ENCODE peak calls at places on chromosomes 5 and 9, in eight cellular contexts. One of them, this sample, is unnamed.

GRCh38 chr5:93899026-93899600 is 157.7 kb upstream of the POU5F2 start:
- DNase-seq in cardiac muscle cell: no peak
- DNase-seq in upper lobe of right lung: no peak
- DNase-seq in naive thymus-derived CD4-positive, alpha-beta T cell: no peak
- DNase-seq in brain microvascular endothelial cell: no peak
- DNase-seq in tibial nerve: no peak
- DNase-seq in fibroblast of the aortic adventitia: no peak
- DNase-seq in AG04450: no peak
- DNase-seq in this sample: no peak

GRCh38 chr9:86924206-86924605 is 23.1 kb downstream of the GAS1 start:
- DNase-seq in cardiac muscle cell: no peak
- DNase-seq in upper lobe of right lung: no peak
- DNase-seq in naive thymus-derived CD4-positive, alpha-beta T cell: no peak
- DNase-seq in brain microvascular endothelial cell: no peak
- DNase-seq in tibial nerve: no peak
- DNase-seq in fibroblast of the aortic adventitia: no peak
- DNase-seq in AG04450: no peak
- DNase-seq in this sample: no peak

GRCh38 chr5:131109540-131110255 is 55.4 kb downstream of the HINT1 start:
- DNase-seq in cardiac muscle cell: peak
- DNase-seq in upper lobe of right lung: no peak
- DNase-seq in naive thymus-derived CD4-positive, alpha-beta T cell: peak
- DNase-seq in brain microvascular endothelial cell: peak
- DNase-seq in tibial nerve: peak
- DNase-seq in fibroblast of the aortic adventitia: peak
- DNase-seq in AG04450: no peak
- DNase-seq in this sample: no peak

GRCh38 chr5:160268111-160268510 is 38.8 kb downstream of the FABP6 start:
- DNase-seq in cardiac muscle cell: no peak
- DNase-seq in upper lobe of right lung: peak
- DNase-seq in naive thymus-derived CD4-positive, alpha-beta T cell: no peak
- DNase-seq in brain microvascular endothelial cell: no peak
- DNase-seq in tibial nerve: no peak
- DNase-seq in fibroblast of the aortic adventitia: no peak
- DNase-seq in AG04450: no peak
- DNase-seq in this sample: no peak

GRCh38 chr5:74103131-74104023 is 477.4 kb downstream of the ARHGEF28 start:
- DNase-seq in cardiac muscle cell: no peak
- DNase-seq in upper lobe of right lung: no peak
- DNase-seq in naive thymus-derived CD4-positive, alpha-beta T cell: no peak
- DNase-seq in brain microvascular endothelial cell: no peak
- DNase-seq in tibial nerve: no peak
- DNase-seq in fibroblast of the aortic adventitia: no peak
- DNase-seq in AG04450: no peak
- DNase-seq in this sample: no peak

GRCh38 chr9:109739760-109740159 is 40.2 kb upstream of the PALM2AKAP2 start:
- DNase-seq in cardiac muscle cell: no peak
- DNase-seq in upper lobe of right lung: no peak
- DNase-seq in naive thymus-derived CD4-positive, alpha-beta T cell: no peak
- DNase-seq in brain microvascular endothelial cell: no peak
- DNase-seq in tibial nerve: no peak
- DNase-seq in fibroblast of the aortic adventitia: no peak
- DNase-seq in AG04450: no peak
- DNase-seq in this sample: no peak

GRCh38 chr5:115184780-115185179 is 15.1 kb upstream of the TRIM36 start:
- DNase-seq in cardiac muscle cell: no peak
- DNase-seq in upper lobe of right lung: no peak
- DNase-seq in naive thymus-derived CD4-positive, alpha-beta T cell: no peak
- DNase-seq in brain microvascular endothelial cell: no peak
- DNase-seq in tibial nerve: no peak
- DNase-seq in fibroblast of the aortic adventitia: no peak
- DNase-seq in AG04450: no peak
- DNase-seq in this sample: no peak

GRCh38 chr5:174323878-174324281 is 278.4 kb downstream of the NSG2 start:
- DNase-seq in cardiac muscle cell: peak
- DNase-seq in upper lobe of right lung: no peak
- DNase-seq in naive thymus-derived CD4-positive, alpha-beta T cell: no peak
- DNase-seq in brain microvascular endothelial cell: peak
- DNase-seq in tibial nerve: no peak
- DNase-seq in fibroblast of the aortic adventitia: no peak
- DNase-seq in AG04450: no peak
- DNase-seq in this sample: no peak

GRCh38 chr9:130895481-130896232 is 955 bp downstream of the QRFP start:
- DNase-seq in cardiac muscle cell: no peak
- DNase-seq in upper lobe of right lung: no peak
- DNase-seq in naive thymus-derived CD4-positive, alpha-beta T cell: no peak
- DNase-seq in brain microvascular endothelial cell: peak
- DNase-seq in tibial nerve: no peak
- DNase-seq in fibroblast of the aortic adventitia: no peak
- DNase-seq in AG04450: no peak
- DNase-seq in this sample: no peak

GRCh38 chr5:154516475-154516874 is 38.4 kb upstream of the HAND1 start:
- DNase-seq in cardiac muscle cell: no peak
- DNase-seq in upper lobe of right lung: peak
- DNase-seq in naive thymus-derived CD4-positive, alpha-beta T cell: no peak
- DNase-seq in brain microvascular endothelial cell: no peak
- DNase-seq in tibial nerve: no peak
- DNase-seq in fibroblast of the aortic adventitia: no peak
- DNase-seq in AG04450: no peak
- DNase-seq in this sample: no peak

GRCh38 chr5:53199882-53200281 is 90.3 kb upstream of the MOCS2 start:
- DNase-seq in cardiac muscle cell: no peak
- DNase-seq in upper lobe of right lung: no peak
- DNase-seq in naive thymus-derived CD4-positive, alpha-beta T cell: no peak
- DNase-seq in brain microvascular endothelial cell: no peak
- DNase-seq in tibial nerve: no peak
- DNase-seq in fibroblast of the aortic adventitia: no peak
- DNase-seq in AG04450: no peak
- DNase-seq in this sample: no peak

GRCh38 chr9:120210301-120210700 is 369.7 kb downstream of the CDK5RAP2 start:
- DNase-seq in cardiac muscle cell: no peak
- DNase-seq in upper lobe of right lung: no peak
- DNase-seq in naive thymus-derived CD4-positive, alpha-beta T cell: no peak
- DNase-seq in brain microvascular endothelial cell: no peak
- DNase-seq in tibial nerve: no peak
- DNase-seq in fibroblast of the aortic adventitia: no peak
- DNase-seq in AG04450: no peak
- DNase-seq in this sample: no peak

GRCh38 chr9:81557957-81558791 is 131.2 kb downstream of the TLE1 start:
- DNase-seq in cardiac muscle cell: no peak
- DNase-seq in upper lobe of right lung: no peak
- DNase-seq in naive thymus-derived CD4-positive, alpha-beta T cell: no peak
- DNase-seq in brain microvascular endothelial cell: no peak
- DNase-seq in tibial nerve: peak
- DNase-seq in fibroblast of the aortic adventitia: peak
- DNase-seq in AG04450: peak
- DNase-seq in this sample: no peak

GRCh38 chr5:52769061-52769460 is 18.7 kb upstream of the ITGA1 start:
- DNase-seq in cardiac muscle cell: no peak
- DNase-seq in upper lobe of right lung: no peak
- DNase-seq in naive thymus-derived CD4-positive, alpha-beta T cell: no peak
- DNase-seq in brain microvascular endothelial cell: no peak
- DNase-seq in tibial nerve: no peak
- DNase-seq in fibroblast of the aortic adventitia: no peak
- DNase-seq in AG04450: no peak
- DNase-seq in this sample: no peak

GRCh38 chr9:21015959-21016358 is 15.5 kb downstream of the HACD4 start:
- DNase-seq in cardiac muscle cell: no peak
- DNase-seq in upper lobe of right lung: no peak
- DNase-seq in naive thymus-derived CD4-positive, alpha-beta T cell: no peak
- DNase-seq in brain microvascular endothelial cell: no peak
- DNase-seq in tibial nerve: no peak
- DNase-seq in fibroblast of the aortic adventitia: no peak
- DNase-seq in AG04450: no peak
- DNase-seq in this sample: no peak

GRCh38 chr5:112217847-112218579 is 201.1 kb downstream of the EPB41L4A start:
- DNase-seq in cardiac muscle cell: no peak
- DNase-seq in upper lobe of right lung: no peak
- DNase-seq in naive thymus-derived CD4-positive, alpha-beta T cell: no peak
- DNase-seq in brain microvascular endothelial cell: no peak
- DNase-seq in tibial nerve: no peak
- DNase-seq in fibroblast of the aortic adventitia: no peak
- DNase-seq in AG04450: no peak
- DNase-seq in this sample: no peak

GRCh38 chr5:133785182-133785581 is 172.8 kb upstream of the FSTL4 start:
- DNase-seq in cardiac muscle cell: no peak
- DNase-seq in upper lobe of right lung: no peak
- DNase-seq in naive thymus-derived CD4-positive, alpha-beta T cell: no peak
- DNase-seq in brain microvascular endothelial cell: no peak
- DNase-seq in tibial nerve: no peak
- DNase-seq in fibroblast of the aortic adventitia: no peak
- DNase-seq in AG04450: no peak
- DNase-seq in this sample: no peak

GRCh38 chr5:116778611-116779010 is 204.0 kb upstream of the SEMA6A start:
- DNase-seq in cardiac muscle cell: no peak
- DNase-seq in upper lobe of right lung: no peak
- DNase-seq in naive thymus-derived CD4-positive, alpha-beta T cell: no peak
- DNase-seq in brain microvascular endothelial cell: no peak
- DNase-seq in tibial nerve: no peak
- DNase-seq in fibroblast of the aortic adventitia: no peak
- DNase-seq in AG04450: no peak
- DNase-seq in this sample: no peak

GRCh38 chr5:116773926-116774325 is 199.3 kb upstream of the SEMA6A start:
- DNase-seq in cardiac muscle cell: no peak
- DNase-seq in upper lobe of right lung: no peak
- DNase-seq in naive thymus-derived CD4-positive, alpha-beta T cell: no peak
- DNase-seq in brain microvascular endothelial cell: no peak
- DNase-seq in tibial nerve: no peak
- DNase-seq in fibroblast of the aortic adventitia: no peak
- DNase-seq in AG04450: no peak
- DNase-seq in this sample: no peak

GRCh38 chr5:116779846-116780245 is 205.2 kb upstream of the SEMA6A start:
- DNase-seq in cardiac muscle cell: no peak
- DNase-seq in upper lobe of right lung: no peak
- DNase-seq in naive thymus-derived CD4-positive, alpha-beta T cell: no peak
- DNase-seq in brain microvascular endothelial cell: no peak
- DNase-seq in tibial nerve: no peak
- DNase-seq in fibroblast of the aortic adventitia: no peak
- DNase-seq in AG04450: no peak
- DNase-seq in this sample: no peak

GRCh38 chr5:116772152-116772501 is 197.5 kb upstream of the SEMA6A start:
- DNase-seq in cardiac muscle cell: no peak
- DNase-seq in upper lobe of right lung: no peak
- DNase-seq in naive thymus-derived CD4-positive, alpha-beta T cell: no peak
- DNase-seq in brain microvascular endothelial cell: no peak
- DNase-seq in tibial nerve: no peak
- DNase-seq in fibroblast of the aortic adventitia: no peak
- DNase-seq in AG04450: no peak
- DNase-seq in this sample: no peak

DNA sequence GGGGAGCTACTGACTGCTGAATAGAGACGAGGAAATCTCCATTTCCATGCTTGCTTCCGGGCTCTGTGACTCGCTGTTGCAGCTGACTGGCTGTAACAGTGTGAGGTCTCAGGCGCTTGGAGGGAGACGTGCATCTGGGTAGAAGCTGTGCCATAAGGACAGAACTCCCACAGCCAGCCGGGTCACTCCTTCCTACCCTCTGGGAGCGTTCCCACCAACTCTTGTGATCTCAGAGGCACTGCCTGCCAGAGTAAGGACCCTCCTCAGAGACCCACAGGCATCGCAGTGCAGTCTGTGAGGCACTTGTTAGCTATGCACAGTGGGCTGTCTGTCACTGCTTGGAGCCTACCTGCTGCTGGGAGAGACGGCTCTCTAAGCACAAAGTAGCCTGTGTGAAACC is 203.4 kb upstream of the SEMA6A start:
- DNase-seq in cardiac muscle cell: peak
- DNase-seq in upper lobe of right lung: no peak
- DNase-seq in naive thymus-derived CD4-positive, alpha-beta T cell: no peak
- DNase-seq in brain microvascular endothelial cell: no peak
- DNase-seq in tibial nerve: no peak
- DNase-seq in fibroblast of the aortic adventitia: no peak
- DNase-seq in AG04450: no peak
- DNase-seq in this sample: no peak
- H3K4me3 ChIP-seq in cardiac muscle cell: no peak
- H3K4me3 ChIP-seq in upper lobe of right lung: no peak
- H3K4me3 ChIP-seq in naive thymus-derived CD4-positive, alpha-beta T cell: no peak
- H3K4me3 ChIP-seq in brain microvascular endothelial cell: no peak
- H3K4me3 ChIP-seq in tibial nerve: no peak
- H3K4me3 ChIP-seq in fibroblast of the aortic adventitia: no peak
- H3K4me3 ChIP-seq in AG04450: no peak
- H3K4me3 ChIP-seq in this sample: no peak

GRCh38 chr5:64487283-64487682 is 18.5 kb upstream of the RGS7BP start:
- DNase-seq in cardiac muscle cell: no peak
- DNase-seq in upper lobe of right lung: no peak
- DNase-seq in naive thymus-derived CD4-positive, alpha-beta T cell: no peak
- DNase-seq in brain microvascular endothelial cell: no peak
- DNase-seq in tibial nerve: no peak
- DNase-seq in fibroblast of the aortic adventitia: no peak
- DNase-seq in AG04450: no peak
- DNase-seq in this sample: no peak
- H3K4me3 ChIP-seq in cardiac muscle cell: no peak
- H3K4me3 ChIP-seq in upper lobe of right lung: no peak
- H3K4me3 ChIP-seq in naive thymus-derived CD4-positive, alpha-beta T cell: no peak
- H3K4me3 ChIP-seq in brain microvascular endothelial cell: no peak
- H3K4me3 ChIP-seq in tibial nerve: no peak
- H3K4me3 ChIP-seq in fibroblast of the aortic adventitia: no peak
- H3K4me3 ChIP-seq in AG04450: no peak
- H3K4me3 ChIP-seq in this sample: no peak

GRCh38 chr5:142245776-142246175 is 79.0 kb downstream of the SPRY4 start:
- DNase-seq in cardiac muscle cell: no peak
- DNase-seq in upper lobe of right lung: no peak
- DNase-seq in naive thymus-derived CD4-positive, alpha-beta T cell: no peak
- DNase-seq in brain microvascular endothelial cell: no peak
- DNase-seq in tibial nerve: no peak
- DNase-seq in fibroblast of the aortic adventitia: no peak
- DNase-seq in AG04450: no peak
- DNase-seq in this sample: no peak

GRCh38 chr5:142246263-142246662 is 78.6 kb downstream of the SPRY4 start:
- DNase-seq in cardiac muscle cell: no peak
- DNase-seq in upper lobe of right lung: no peak
- DNase-seq in naive thymus-derived CD4-positive, alpha-beta T cell: no peak
- DNase-seq in brain microvascular endothelial cell: peak
- DNase-seq in tibial nerve: peak
- DNase-seq in fibroblast of the aortic adventitia: peak
- DNase-seq in AG04450: peak
- DNase-seq in this sample: peak

GRCh38 chr5:142248853-142249462 is 75.9 kb downstream of the SPRY4 start:
- DNase-seq in cardiac muscle cell: no peak
- DNase-seq in upper lobe of right lung: peak
- DNase-seq in naive thymus-derived CD4-positive, alpha-beta T cell: no peak
- DNase-seq in brain microvascular endothelial cell: no peak
- DNase-seq in tibial nerve: no peak
- DNase-seq in fibroblast of the aortic adventitia: peak
- DNase-seq in AG04450: no peak
- DNase-seq in this sample: peak

GRCh38 chr5:142253938-142254895 is 70.6 kb downstream of the SPRY4 start:
- DNase-seq in cardiac muscle cell: no peak
- DNase-seq in upper lobe of right lung: no peak
- DNase-seq in naive thymus-derived CD4-positive, alpha-beta T cell: no peak
- DNase-seq in brain microvascular endothelial cell: no peak
- DNase-seq in tibial nerve: no peak
- DNase-seq in fibroblast of the aortic adventitia: peak
- DNase-seq in AG04450: no peak
- DNase-seq in this sample: no peak

GRCh38 chr5:142250119-142250518 is 74.7 kb downstream of the SPRY4 start:
- DNase-seq in cardiac muscle cell: no peak
- DNase-seq in upper lobe of right lung: no peak
- DNase-seq in naive thymus-derived CD4-positive, alpha-beta T cell: no peak
- DNase-seq in brain microvascular endothelial cell: no peak
- DNase-seq in tibial nerve: no peak
- DNase-seq in fibroblast of the aortic adventitia: no peak
- DNase-seq in AG04450: no peak
- DNase-seq in this sample: no peak
- H3K4me3 ChIP-seq in cardiac muscle cell: no peak
- H3K4me3 ChIP-seq in upper lobe of right lung: no peak
- H3K4me3 ChIP-seq in naive thymus-derived CD4-positive, alpha-beta T cell: no peak
- H3K4me3 ChIP-seq in brain microvascular endothelial cell: no peak
- H3K4me3 ChIP-seq in tibial nerve: no peak
- H3K4me3 ChIP-seq in fibroblast of the aortic adventitia: no peak
- H3K4me3 ChIP-seq in AG04450: no peak
- H3K4me3 ChIP-seq in this sample: no peak

GRCh38 chr9:94655739-94656138 is 16.4 kb upstream of the FBP1 start:
- DNase-seq in cardiac muscle cell: no peak
- DNase-seq in upper lobe of right lung: no peak
- DNase-seq in naive thymus-derived CD4-positive, alpha-beta T cell: peak
- DNase-seq in brain microvascular endothelial cell: no peak
- DNase-seq in tibial nerve: no peak
- DNase-seq in fibroblast of the aortic adventitia: no peak
- DNase-seq in AG04450: no peak
- DNase-seq in this sample: no peak
- H3K4me3 ChIP-seq in cardiac muscle cell: no peak
- H3K4me3 ChIP-seq in upper lobe of right lung: peak
- H3K4me3 ChIP-seq in naive thymus-derived CD4-positive, alpha-beta T cell: peak
- H3K4me3 ChIP-seq in brain microvascular endothelial cell: no peak
- H3K4me3 ChIP-seq in tibial nerve: peak
- H3K4me3 ChIP-seq in fibroblast of the aortic adventitia: no peak
- H3K4me3 ChIP-seq in AG04450: no peak
- H3K4me3 ChIP-seq in this sample: peak

This sample was measured in thoracic aorta.